ENCODE peak calls at places on chromosomes 6 and 20, in four cellular contexts. U is endothelial cell of umbilical vein, F is K562, T is A549. O is an unnamed sample.

GRCh38 chr6:150590448-150590847 is 9.2 kb upstream of the PLEKHG1 start:
- DNase-seq in U (no peak), F (no peak), T (no peak), O (no peak)

GRCh38 chr6:39937686-39938333 is 3.5 kb upstream of the MOCS1 start:
- DNase-seq in U (no peak), F (no peak), T (no peak), O (no peak)

GRCh38 chr6:36131517-36132220 is 1.4 kb downstream of the MAPK13 start:
- DNase-seq in U (peak), F (peak), T (no peak), O (no peak)

GRCh38 chr6:1020837-1021236 is 291.1 kb upstream of the FOXQ1 start:
- DNase-seq in U (no peak), F (no peak), T (no peak), O (no peak)

GRCh38 chr6:63677282-63677681 is 41.7 kb downstream of the PHF3 start:
- DNase-seq in U (no peak), F (no peak), T (no peak), O (no peak)

GRCh38 chr6:158808918-158809678 is 10.1 kb downstream of the EZR start:
- DNase-seq in U (no peak), F (no peak), T (no peak), O (no peak)

GRCh38 chr20:45311589-45312211 is 3.6 kb upstream of the MATN4 start:
- DNase-seq in U (peak), F (peak), T (peak), O (peak)

GRCh38 chr6:42095066-42095465 is 44.7 kb downstream of the TAF8 start:
- DNase-seq in U (no peak), F (no peak), T (no peak), O (peak)

GRCh38 chr20:24840121-24840713 is 108.9 kb upstream of the CST7 start:
- DNase-seq in U (no peak), F (no peak), T (no peak), O (no peak)

GRCh38 chr6:12313992-12314589 is 23.9 kb downstream of the EDN1 start:
- DNase-seq in U (peak), F (no peak), T (peak), O (no peak)

GRCh38 chr6:105057160-105057559 is 100.3 kb downstream of the LIN28B start:
- DNase-seq in U (no peak), F (no peak), T (no peak), O (no peak)

GRCh38 chr6:50305660-50306059 is 255.9 kb upstream of the DEFB112 start:
- DNase-seq in U (no peak), F (no peak), T (peak), O (peak)

GRCh38 chr20:20331796-20332195 is 36.1 kb upstream of the INSM1 start:
- DNase-seq in U (no peak), F (no peak), T (no peak), O (peak)

GRCh38 chr20:25226433-25227316 is 21.2 kb upstream of the PYGB start:
- DNase-seq in U (peak), F (no peak), T (no peak), O (peak)

DNA sequence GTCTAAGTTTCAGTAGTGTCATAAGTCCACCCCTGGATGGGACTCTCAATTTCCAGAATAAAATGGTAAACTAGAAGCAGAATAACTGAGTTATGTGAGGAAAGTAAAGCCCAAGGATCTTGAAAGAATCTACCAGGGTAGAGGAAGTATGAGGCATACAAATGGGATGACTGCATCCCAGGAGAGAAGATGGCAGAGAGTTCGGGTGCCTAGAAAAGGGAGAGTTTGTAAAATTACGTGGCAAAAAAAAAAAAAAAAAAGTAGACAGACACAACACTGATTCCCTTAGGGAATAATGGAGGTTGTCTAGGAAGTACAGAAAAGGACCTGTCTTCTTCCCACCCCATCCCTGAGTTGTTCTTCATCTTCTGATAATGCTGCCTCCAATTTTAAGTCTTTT is 3.4 kb downstream of the GABBR1 start:
- DNase-seq in U (no peak), F (no peak), T (no peak), O (no peak)
- TF ChIP-seq MYC in U (no peak), F (no peak), T (no peak), O (no peak)

GRCh38 chr6:33933101-33933500 is 129.3 kb upstream of the MLN start:
- DNase-seq in U (no peak), F (no peak), T (no peak), O (no peak)

GRCh38 chr6:33935439-33936080 is 131.8 kb upstream of the MLN start:
- DNase-seq in U (no peak), F (no peak), T (no peak), O (no peak)

GRCh38 chr6:33934726-33935270 is 131.0 kb upstream of the MLN start:
- DNase-seq in U (no peak), F (no peak), T (no peak), O (no peak)

GRCh38 chr6:33931799-33932198 is 128.0 kb upstream of the MLN start:
- DNase-seq in U (no peak), F (no peak), T (no peak), O (no peak)

DNA sequence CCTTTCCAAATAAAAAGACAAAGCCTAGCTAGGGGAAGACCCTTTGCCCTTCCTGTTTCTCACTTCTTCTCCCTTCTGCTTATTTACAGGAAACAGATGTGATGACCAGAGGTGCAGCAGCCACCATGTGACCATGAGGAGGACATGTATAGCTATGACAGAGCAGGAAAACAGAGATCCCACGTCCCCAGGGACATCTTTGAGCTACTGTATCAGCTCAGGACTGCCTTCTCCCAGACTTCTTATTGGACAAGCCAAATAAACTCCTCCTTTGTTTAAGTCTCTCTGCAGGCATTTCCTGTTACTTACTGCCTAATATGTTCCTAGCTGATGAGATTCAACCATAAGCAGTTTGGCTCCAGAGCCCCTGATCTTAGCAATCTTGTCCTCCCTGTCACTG is 133.1 kb upstream of the MLN start:
- DNase-seq in U (peak), F (no peak), T (no peak), O (peak)
- TF ChIP-seq MYC in U (no peak), F (no peak), T (no peak), O (no peak)

GRCh38 chr20:62096421-62097380 is 25.6 kb upstream of the LSM14B start:
- DNase-seq in U (no peak), F (no peak), T (no peak), O (no peak)
- TF ChIP-seq MYC in U (no peak), F (no peak), T (no peak), O (no peak)

GRCh38 chr6:111779031-111779430 is 94.2 kb downstream of the FYN start:
- DNase-seq in U (no peak), F (no peak), T (no peak), O (no peak)

GRCh38 chr6:111782161-111782809 is 91.0 kb downstream of the FYN start:
- DNase-seq in U (no peak), F (peak), T (no peak), O (no peak)

GRCh38 chr6:111777357-111777756 is 95.9 kb downstream of the FYN start:
- DNase-seq in U (no peak), F (no peak), T (no peak), O (peak)

GRCh38 chr6:111781055-111781708 is 92.1 kb downstream of the FYN start:
- DNase-seq in U (no peak), F (peak), T (no peak), O (no peak)

GRCh38 chr6:111779660-111780059 is 93.6 kb downstream of the FYN start:
- DNase-seq in U (no peak), F (no peak), T (no peak), O (no peak)
- TF ChIP-seq MYC in U (no peak), F (no peak), T (no peak), O (no peak)

GRCh38 chr6:169490830-169491229 is 211.0 kb downstream of the WDR27 start:
- DNase-seq in U (peak), F (no peak), T (no peak), O (no peak)
- TF ChIP-seq MYC in U (no peak), F (no peak), T (no peak), O (no peak)

GRCh38 chr20:59027746-59028320 is 4.3 kb downstream of the ATP5F1E start:
- DNase-seq in U (no peak), F (no peak), T (no peak), O (no peak)
- TF ChIP-seq MYC in U (no peak), F (no peak), T (no peak), O (no peak)

GRCh38 chr6:134020071-134020470 is 32.4 kb downstream of the SLC2A12 start:
- DNase-seq in U (no peak), F (no peak), T (no peak), O (no peak)

GRCh38 chr6:134016558-134016814 is 35.9 kb downstream of the SLC2A12 start:
- DNase-seq in U (no peak), F (no peak), T (no peak), O (no peak)

GRCh38 chr6:134020543-134020942 is 31.9 kb downstream of the SLC2A12 start:
- DNase-seq in U (no peak), F (no peak), T (no peak), O (no peak)

GRCh38 chr6:134014588-134015137 is 37.8 kb downstream of the SLC2A12 start:
- DNase-seq in U (no peak), F (no peak), T (no peak), O (no peak)

DNA sequence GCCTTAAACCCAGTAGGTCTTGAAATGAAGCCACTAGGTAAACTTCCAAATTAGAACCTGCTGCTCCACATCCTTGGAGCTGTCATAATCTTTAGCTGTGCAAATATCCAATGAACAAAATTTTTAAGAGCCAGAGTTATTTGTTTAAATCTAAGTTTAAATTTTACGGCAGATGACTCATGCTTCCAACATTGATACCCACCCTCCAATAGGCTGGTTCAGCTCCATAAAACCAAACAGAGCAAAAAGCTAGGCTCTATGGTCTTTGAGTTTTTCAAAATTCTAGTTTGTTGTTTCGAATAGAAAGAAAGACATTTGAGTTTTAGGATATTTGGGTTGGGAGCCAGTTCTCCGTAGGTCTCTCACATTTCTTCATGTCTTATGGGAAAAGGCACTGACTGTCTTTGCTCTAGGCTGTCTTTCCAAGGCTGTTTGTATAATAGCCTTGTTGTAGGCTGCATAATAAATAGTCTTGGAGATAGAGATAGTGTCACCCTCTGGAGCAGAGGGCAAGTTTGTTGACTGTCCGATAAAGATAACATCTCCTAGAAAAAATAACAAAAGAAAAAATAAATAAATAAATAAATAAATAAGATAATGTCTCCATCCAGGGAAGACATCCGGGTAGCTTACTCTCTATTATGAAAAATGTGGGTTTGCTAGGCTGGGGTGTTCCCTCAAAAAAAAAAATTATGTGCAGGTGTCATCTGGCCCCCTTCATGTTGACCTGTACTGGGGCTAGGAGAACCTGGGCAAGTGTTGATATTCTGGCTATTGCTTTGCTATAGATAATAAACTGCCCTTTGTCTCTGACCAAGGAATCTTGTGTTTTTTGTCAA is 36.5 kb downstream of the SLC2A12 start:
- DNase-seq in U (no peak), F (no peak), T (no peak), O (no peak)
- TF ChIP-seq MYC in U (no peak), F (no peak), T (no peak), O (no peak)

GRCh38 chr6:136710877-136711552 is 81.3 kb downstream of the MAP3K5 start:
- DNase-seq in U (no peak), F (no peak), T (no peak), O (no peak)

GRCh38 chr6:136717297-136717990 is 74.8 kb downstream of the MAP3K5 start:
- DNase-seq in U (peak), F (no peak), T (no peak), O (no peak)

GRCh38 chr6:136706431-136706830 is 85.8 kb downstream of the MAP3K5 start:
- DNase-seq in U (no peak), F (no peak), T (no peak), O (no peak)

GRCh38 chr6:136709429-136709828 is 82.8 kb downstream of the MAP3K5 start:
- DNase-seq in U (no peak), F (no peak), T (no peak), O (no peak)

GRCh38 chr6:136711644-136712043 is 80.6 kb downstream of the MAP3K5 start:
- DNase-seq in U (no peak), F (no peak), T (no peak), O (no peak)
- TF ChIP-seq MYC in U (no peak), F (no peak), T (no peak), O (no peak)

GRCh38 chr6:68958327-68958726 is 323.2 kb downstream of the ADGRB3 start:
- DNase-seq in U (no peak), F (no peak), T (peak), O (peak)
- TF ChIP-seq MYC in U (no peak), F (no peak), T (no peak), O (no peak)

DNA sequence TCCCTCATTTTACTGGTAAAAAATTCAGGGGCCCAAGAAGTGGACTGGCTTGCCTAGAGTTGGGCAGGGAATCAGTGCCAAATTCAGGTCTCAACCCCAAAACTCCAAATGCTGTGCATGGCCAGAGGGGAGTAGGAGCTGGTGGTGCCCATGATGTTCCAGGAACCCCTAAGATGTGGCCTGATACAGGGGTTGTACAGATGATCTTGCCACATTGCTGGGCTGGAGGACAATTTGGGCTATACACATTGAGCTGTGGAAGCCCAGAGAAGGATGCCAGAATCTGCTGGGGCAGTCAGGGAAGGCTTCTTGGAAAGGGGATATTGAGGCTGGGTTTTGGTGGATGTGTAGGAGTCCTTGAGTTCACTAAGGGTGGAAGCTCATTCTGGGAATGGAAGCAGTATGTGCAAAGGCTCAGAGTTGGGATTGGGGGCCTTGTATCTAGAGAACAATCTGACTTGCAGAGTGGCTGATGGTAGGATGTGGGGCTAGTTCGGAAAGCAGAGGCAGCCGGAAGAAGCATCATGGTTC is 38.0 kb upstream of the APCDD1L start:
- DNase-seq in U (no peak), F (no peak), T (no peak), O (no peak)
- TF ChIP-seq MYC in U (no peak), F (no peak), T (no peak), O (no peak)